ENCODE peak calls at places on chromosomes 11 and 22, in seven cellular contexts. H, Q, M, U, R, I and Z are unnamed samples.

GRCh38 chr11:83725718-83726117 is 439.6 kb upstream of the CCDC90B start:
- DNase-seq in M (no peak), R (peak; percentile 64), H (no peak), I (no peak), U (peak; percentile 4), Q (no peak), Z (no peak)

GRCh38 chr11:120545813-120546212 is 34.3 kb downstream of the GRIK4 start:
- DNase-seq in I (no peak), H (no peak), Q (no peak), U (no peak), R (no peak), M (no peak), Z (no peak)

GRCh38 chr11:96426356-96427103 is 36.7 kb downstream of the JRKL start:
- DNase-seq in I (no peak), Q (peak; percentile 44), M (no peak), U (peak; percentile 54), H (no peak), R (peak; percentile 42), Z (peak; percentile 61)

GRCh38 chr11:9138612-9139579 is 47.5 kb upstream of the SCUBE2 start:
- DNase-seq in I (peak; percentile 62), U (peak; percentile 79), M (no peak), R (no peak), Q (no peak), H (no peak), Z (peak; percentile 95)

GRCh38 chr11:75330279-75330678 is 21.2 kb downstream of the ARRB1 start:
- DNase-seq in I (no peak), R (no peak), M (no peak), Q (no peak), U (peak; percentile 85), H (no peak), Z (peak; percentile 65)

GRCh38 chr22:21791635-21792625 is 56.3 kb upstream of the YPEL1 start:
- DNase-seq in Q (no peak), I (no peak), H (no peak), R (no peak), M (no peak), U (no peak), Z (peak; percentile 62)

GRCh38 chr22:40215266-40215665 is 37.5 kb downstream of the TNRC6B start:
- DNase-seq in U (no peak), I (no peak), R (no peak), M (no peak), H (peak; percentile 22), Q (no peak), Z (no peak)

GRCh38 chr11:16195659-16196058 is 160.7 kb downstream of the SOX6 start:
- DNase-seq in Q (no peak), H (no peak), U (no peak), M (no peak), R (no peak), I (peak; percentile 57), Z (peak; percentile 65)

GRCh38 chr11:119795231-119795630 is 66.2 kb upstream of the NECTIN1 start:
- DNase-seq in R (peak; percentile 62), I (no peak), H (no peak), Q (no peak), M (no peak), U (no peak), Z (peak; percentile 77)

GRCh38 chr11:43986327-43986726 is 43.9 kb downstream of the C11orf96 start:
- DNase-seq in H (no peak), Q (no peak), I (no peak), R (no peak), U (no peak), M (no peak), Z (no peak)

GRCh38 chr22:33851240-33851639 is 69.0 kb downstream of the LARGE1 start:
- DNase-seq in M (no peak), R (no peak), Q (no peak), I (no peak), U (peak; percentile 68), H (no peak), Z (peak; percentile 44)

GRCh38 chr11:85752890-85753581 is 57.9 kb downstream of the SYTL2 start:
- DNase-seq in Q (no peak), R (no peak), M (no peak), U (no peak), H (no peak), I (no peak), Z (no peak)

GRCh38 chr11:126113963-126114362 is 51.3 kb upstream of the CDON start:
- DNase-seq in M (no peak), R (no peak), H (no peak), I (no peak), U (no peak), Q (no peak), Z (no peak)

GRCh38 chr22:22552630-22553029 is 6.4 kb downstream of the PRAME start:
- DNase-seq in U (no peak), R (peak; percentile 55), M (no peak), Q (no peak), H (peak; percentile 76), I (peak; percentile 53), Z (no peak)

GRCh38 chr11:46628961-46629360 is 11.6 kb downstream of the ATG13 start:
- DNase-seq in Q (no peak), M (no peak), U (no peak), H (no peak), R (no peak), I (peak; percentile 72), Z (no peak)

GRCh38 chr22:45757068-45757467 is 85.4 kb downstream of the ATXN10 start:
- DNase-seq in Q (peak; percentile 65), I (peak; percentile 66), H (peak; percentile 88), U (no peak), R (peak; percentile 97), M (peak; percentile 58), Z (peak; percentile 14)

GRCh38 chr22:41943661-41944209 is 3.2 kb downstream of the CENPM start:
- DNase-seq in H (no peak), U (no peak), I (no peak), R (no peak), Q (no peak), M (no peak), Z (peak; percentile 39)

DNA sequence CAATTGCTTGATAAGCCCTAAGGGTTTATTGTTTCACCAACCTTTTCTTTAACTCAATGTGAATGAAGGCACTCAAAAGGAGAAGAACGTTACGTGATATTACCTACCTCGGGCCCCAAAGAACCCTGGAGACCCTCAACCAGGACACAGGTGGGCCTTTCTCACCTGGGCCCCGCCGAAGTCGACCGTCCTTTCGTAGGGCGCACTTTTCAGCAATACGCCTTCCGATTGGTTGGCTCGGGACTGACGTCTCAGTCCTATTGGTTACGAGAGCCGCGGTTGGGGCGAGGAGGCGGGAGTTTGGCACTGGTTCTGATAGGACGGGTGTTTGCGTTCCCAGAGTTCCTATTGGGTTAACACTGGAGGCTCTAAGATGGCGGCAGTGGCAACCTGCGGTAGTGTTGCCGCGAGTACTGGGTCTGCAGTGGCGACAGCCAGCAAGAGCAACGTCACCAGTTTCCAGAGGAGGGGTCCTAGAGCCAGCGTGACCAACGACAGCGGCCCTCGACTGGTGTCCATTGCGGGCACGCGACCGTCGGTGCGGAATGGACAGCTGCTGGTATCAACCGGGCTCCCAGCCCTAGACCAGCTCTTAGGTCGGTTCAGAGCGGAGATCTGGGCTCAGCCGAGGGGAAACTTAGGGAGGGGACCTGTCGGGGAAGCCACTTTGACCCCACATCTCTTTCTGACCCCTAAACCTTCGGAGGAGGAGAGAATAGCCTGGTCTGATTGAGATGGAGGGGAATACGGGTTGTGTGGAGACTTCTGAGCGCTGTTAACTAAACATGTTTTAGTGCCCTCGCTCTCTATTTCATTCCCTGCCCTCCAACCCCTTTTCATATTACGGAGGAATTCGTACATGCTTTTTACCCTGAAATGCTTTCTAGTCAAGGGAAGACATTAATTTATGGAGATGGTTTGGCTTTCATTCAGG is at the start of the genes ELP4 and IMMP1L:
- DNase-seq in H (peak; percentile 99), M (peak; percentile 94), R (peak; percentile 99), Q (peak; percentile 98), I (peak; percentile 97), U (peak; percentile 97), Z (peak; percentile 95)
- H3K18ac ChIP-seq in H (peak within 1 kb of the TSS; percentile 87), M (no peak within 1 kb of the TSS), R (no peak within 1 kb of the TSS), Q (peak within 1 kb of the TSS; percentile 20), I (no peak within 1 kb of the TSS), U (peak within 1 kb of the TSS; percentile 34), Z (no peak within 1 kb of the TSS)

DNA sequence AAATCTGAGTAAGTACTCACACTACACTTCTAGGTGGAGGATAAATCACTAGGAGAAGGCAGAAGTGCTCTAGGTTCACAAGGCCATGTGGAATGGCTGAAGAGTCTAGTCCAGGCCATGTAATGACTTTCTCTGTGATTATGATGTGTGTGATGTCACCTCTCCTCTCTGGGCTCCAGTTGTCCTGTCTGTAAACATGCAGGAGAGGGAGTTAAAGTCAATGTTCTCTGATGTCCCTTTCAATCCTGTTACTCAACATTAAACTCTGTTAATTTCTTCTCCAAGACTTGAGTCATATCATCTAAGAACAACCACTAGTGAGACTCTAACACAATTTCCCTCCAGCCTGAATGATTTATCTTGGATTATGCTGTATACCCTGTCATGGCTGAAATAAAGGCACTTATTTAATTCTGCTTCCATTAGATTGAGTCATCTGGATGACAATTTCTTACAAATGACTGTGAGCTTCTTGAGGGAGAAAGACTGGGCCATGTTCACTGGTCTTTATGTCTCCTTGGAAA is 192.8 kb upstream of the NARS2 start:
- DNase-seq in H (no peak), R (no peak), I (no peak), M (no peak), Q (no peak), U (no peak), Z (peak; percentile 21)
- H3K18ac ChIP-seq in H (no peak overlapping the region), R (no peak overlapping the region), I (no peak overlapping the region), M (no peak overlapping the region), Q (no peak overlapping the region), U (no peak overlapping the region), Z (no peak overlapping the region)

DNA sequence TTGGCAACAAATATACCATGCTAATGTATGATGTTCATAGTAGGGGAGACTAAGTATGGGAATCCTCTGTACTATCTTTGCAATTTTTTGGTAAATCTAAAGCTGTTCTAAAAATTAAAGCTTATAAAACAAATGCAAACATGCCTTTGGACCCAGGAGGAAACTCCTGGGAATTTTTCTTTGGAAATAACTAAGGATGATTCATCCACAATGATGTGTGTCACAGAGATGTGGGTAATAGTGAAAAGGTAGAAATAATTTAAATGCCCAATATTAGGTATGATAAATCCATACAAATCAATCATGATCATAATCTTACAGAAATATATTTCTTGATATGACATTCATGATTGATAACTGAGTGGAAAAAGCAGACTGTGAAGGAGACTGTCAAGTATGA is 135.8 kb downstream of the TRIM44 start:
- DNase-seq in M (no peak), U (peak; percentile 23), I (no peak), H (no peak), R (no peak), Q (no peak), Z (peak; percentile 31)
- H3K18ac ChIP-seq in M (no peak overlapping the region), U (no peak overlapping the region), I (no peak overlapping the region), H (no peak overlapping the region), R (no peak overlapping the region), Q (no peak overlapping the region), Z (no peak overlapping the region)

DNA sequence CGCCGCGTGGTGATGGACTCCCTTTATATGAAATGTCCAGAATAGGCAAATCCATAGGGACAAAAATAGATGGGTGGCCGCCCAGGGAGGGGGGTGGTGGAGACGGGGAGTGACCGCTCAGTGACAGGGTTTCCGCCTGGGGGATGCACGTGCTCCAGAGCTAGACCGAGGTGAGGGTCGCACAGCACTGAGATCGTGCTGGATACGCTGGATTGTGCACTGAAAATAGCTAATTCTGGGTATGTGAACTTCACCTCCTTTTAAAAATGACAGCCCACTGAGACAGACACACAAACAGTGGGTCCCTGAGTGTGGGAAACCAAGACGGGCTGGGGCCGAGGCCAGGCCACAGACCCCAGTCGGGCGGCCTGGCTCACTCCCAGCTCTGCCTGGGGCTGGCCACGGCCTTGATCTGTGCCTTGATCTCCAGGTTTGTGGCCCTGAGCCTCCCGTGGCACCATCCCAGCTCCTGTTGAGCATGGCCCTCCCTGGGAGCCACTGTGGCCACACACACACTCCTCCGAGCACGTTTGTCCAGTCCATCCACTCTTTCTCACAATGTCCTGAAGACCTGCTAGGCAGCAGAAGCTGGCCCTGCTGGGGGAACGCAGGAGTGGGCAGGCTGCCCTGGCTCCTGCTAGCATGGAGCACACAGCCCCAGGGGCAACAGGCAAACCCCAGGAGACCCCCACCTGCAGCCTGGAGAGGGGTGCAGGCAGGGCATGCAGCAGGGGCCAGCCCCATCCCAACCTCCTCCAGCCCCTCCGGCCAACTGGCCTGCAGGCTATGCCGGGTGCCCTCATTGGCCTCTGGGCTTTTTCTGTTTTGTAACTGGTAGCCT is 41.0 kb upstream of the TH start:
- DNase-seq in I (peak; percentile 82), Q (no peak), U (no peak), M (no peak), H (peak; percentile 23), R (no peak), Z (no peak)
- H3K18ac ChIP-seq in I (no peak overlapping the region), Q (peak overlapping the region; percentile 93), U (no peak overlapping the region), M (peak overlapping the region; percentile 7), H (no peak overlapping the region), R (no peak overlapping the region), Z (no peak overlapping the region)